ENCODE peak calls at places on chromosomes 7 and 10, in seven cellular contexts. C is HCT116, V is HepG2, P is T47D, J is K562, D is SK-N-SH, T is GM12878. W is an unnamed sample.

GRCh38 chr10:662686-663465 is 26.6 kb downstream of the DIP2C start:
- DNase-seq in D (no peak), T (no peak), V (no peak), P (no peak), C (no peak), J (no peak), W (peak; percentile 35)

GRCh38 chr7:134153493-134154093 is 26.5 kb downstream of the LRGUK start:
- DNase-seq in T (no peak), D (no peak), J (no peak), V (no peak), C (no peak), P (no peak), W (no peak)

GRCh38 chr10:102660891-102661613 is 16.8 kb downstream of the TRIM8 start:
- DNase-seq in D (peak; percentile 91), C (no peak), V (peak; percentile 72), J (peak; percentile 71), T (no peak), P (no peak), W (peak; percentile 62)

GRCh38 chr10:33381897-33382578 is 47.6 kb upstream of the NRP1 start:
- DNase-seq in J (no peak), V (peak; percentile 35), T (no peak), D (peak; percentile 27), P (no peak), C (no peak), W (no peak)

GRCh38 chr7:73918926-73919693 is 58.2 kb downstream of the TMEM270 start:
- DNase-seq in P (no peak), T (no peak), J (peak; percentile 16), D (peak; percentile 73), V (no peak), C (no peak), W (no peak)

GRCh38 chr7:139112741-139113250 is 3.3 kb upstream of the ZC3HAV1 start:
- DNase-seq in T (no peak), P (no peak), J (no peak), C (no peak), D (no peak), V (no peak), W (no peak)

GRCh38 chr10:109819807-109820206 is 103.5 kb downstream of the XPNPEP1 start:
- DNase-seq in J (no peak), D (no peak), T (no peak), V (no peak), C (no peak), P (no peak), W (no peak)

GRCh38 chr10:124378271-124378670 is 40.5 kb downstream of the OAT start:
- DNase-seq in V (no peak), T (no peak), C (no peak), D (no peak), J (no peak), P (no peak), W (no peak)

GRCh38 chr10:91930939-91931338 is 7.4 kb downstream of the BTAF1 start:
- DNase-seq in T (no peak), D (no peak), P (no peak), V (no peak), J (no peak), C (no peak), W (no peak)

GRCh38 chr7:1447551-1448244 is 11.6 kb downstream of the MICALL2 start:
- DNase-seq in V (no peak), C (no peak), J (no peak), P (no peak), D (no peak), T (no peak), W (no peak)

GRCh38 chr7:150368884-150369739 is 490 bp downstream of the REPIN1 start:
- DNase-seq in V (peak; percentile 77), T (no peak), C (peak; percentile 24), J (peak; percentile 43), D (peak; percentile 93), P (peak; percentile 70), W (no peak)

GRCh38 chr7:16711730-16712129 is 41.8 kb upstream of the TSPAN13 start:
- DNase-seq in C (no peak), J (no peak), P (no peak), D (no peak), V (no peak), T (no peak), W (no peak)

GRCh38 chr7:92834661-92835139 is 1.7 kb downstream of the CDK6 start:
- DNase-seq in D (peak; percentile 62), V (no peak), P (no peak), T (no peak), J (peak; percentile 35), C (no peak), W (peak; percentile 80)

GRCh38 chr7:70937424-70937823 is 194.5 kb upstream of the GALNT17 start:
- DNase-seq in T (no peak), C (no peak), P (no peak), V (no peak), D (no peak), J (no peak), W (peak; percentile 7)

GRCh38 chr7:33195264-33195663 is 65.9 kb downstream of the BBS9 start:
- DNase-seq in P (no peak), V (no peak), T (no peak), D (no peak), C (no peak), J (no peak), W (no peak)

GRCh38 chr10:15898046-15898445 is 37.7 kb upstream of the MINDY3 start:
- DNase-seq in C (no peak), V (no peak), T (no peak), J (peak; percentile 21), P (peak; percentile 37), D (peak; percentile 12), W (no peak)

GRCh38 chr10:52864459-52865106 is 92.0 kb upstream of the MBL2 start:
- DNase-seq in V (peak; percentile 64), J (no peak), P (peak; percentile 19), T (no peak), C (no peak), D (no peak), W (no peak)

GRCh38 chr10:119651514-119652327 is 541 bp downstream of the BAG3 start:
- DNase-seq in D (no peak), P (no peak), T (no peak), V (no peak), J (peak; percentile 50), C (no peak), W (peak; percentile 59)

GRCh38 chr7:116525298-116525912 is 569 bp downstream of the CAV1 start:
- DNase-seq in T (no peak), D (peak; percentile 49), C (no peak), V (no peak), P (no peak), J (peak; percentile 45), W (no peak)

GRCh38 chr10:44233561-44234470 is 151.1 kb downstream of the CXCL12 start:
- DNase-seq in J (peak; percentile 35), V (no peak), C (no peak), P (peak; percentile 93), T (no peak), D (no peak), W (peak; percentile 80)

GRCh38 chr7:138661236-138661635 is 39.9 kb downstream of the SVOPL start:
- DNase-seq in C (no peak), T (no peak), J (no peak), V (peak; percentile 45), D (no peak), P (no peak), W (no peak)

GRCh38 chr10:73860050-73860491 is 14.3 kb downstream of the CAMK2G start:
- DNase-seq in J (no peak), C (no peak), T (no peak), P (no peak), D (no peak), V (no peak), W (no peak)

GRCh38 chr10:3287566-3288445 is 115.2 kb upstream of the PITRM1 start:
- DNase-seq in V (no peak), D (no peak), J (no peak), T (no peak), C (peak; percentile 26), P (peak; percentile 76), W (no peak)

GRCh38 chr10:110617455-110618162 is 26.5 kb upstream of the RBM20 start:
- DNase-seq in V (no peak), P (no peak), D (no peak), C (no peak), T (no peak), J (no peak), W (no peak)

GRCh38 chr10:77318739-77319138 is 318.9 kb downstream of the KCNMA1 start:
- DNase-seq in V (no peak), T (no peak), P (peak; percentile 95), C (no peak), D (no peak), J (no peak), W (no peak)

GRCh38 chr7:96547371-96547811 is 162.3 kb downstream of the SEM1 start:
- DNase-seq in J (no peak), T (no peak), P (no peak), V (no peak), D (peak; percentile 14), C (no peak), W (no peak)
- TF ChIP-seq JUND in J (no peak), T (no peak), P (no peak), V (no peak), D (no peak), C (no peak), W (no peak)

DNA sequence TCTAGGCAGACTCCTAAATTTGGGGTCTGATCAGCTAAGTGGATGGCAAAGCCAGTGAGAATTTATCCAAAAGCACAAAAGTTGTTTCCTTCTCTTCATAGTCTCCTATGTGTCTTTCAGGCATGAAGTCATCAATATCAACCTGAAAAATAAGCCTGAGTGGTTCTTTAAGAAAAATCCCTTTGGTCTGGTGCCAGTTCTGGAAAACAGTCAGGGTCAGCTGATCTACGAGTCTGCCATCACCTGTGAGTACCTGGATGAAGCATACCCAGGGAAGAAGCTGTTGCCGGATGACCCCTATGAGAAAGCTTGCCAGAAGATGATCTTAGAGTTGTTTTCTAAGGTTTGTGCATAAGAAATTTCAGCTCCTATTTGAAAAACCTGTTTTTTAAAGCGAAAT is 4.8 kb downstream of the GSTO1 start:
- DNase-seq in V (no peak), C (no peak), P (no peak), D (no peak), J (no peak), T (no peak), W (no peak)
- TF ChIP-seq JUND in V (no peak), C (no peak), P (no peak), D (no peak), J (no peak), T (no peak), W (no peak)

GRCh38 chr7:44965937-44966730 is 12.7 kb downstream of the MYO1G start:
- DNase-seq in D (peak; percentile 24), T (no peak), C (no peak), V (no peak), P (no peak), J (no peak), W (no peak)

GRCh38 chr7:44969049-44969700 is 9.6 kb downstream of the MYO1G start:
- DNase-seq in T (no peak), J (no peak), V (no peak), P (no peak), C (no peak), D (peak; percentile 19), W (no peak)

GRCh38 chr7:44966731-44967538 is 11.9 kb downstream of the MYO1G start:
- DNase-seq in V (no peak), J (peak; percentile 52), T (no peak), P (no peak), C (no peak), D (peak; percentile 32), W (no peak)

GRCh38 chr7:44969701-44970494 is 8.9 kb downstream of the MYO1G start:
- DNase-seq in P (no peak), V (no peak), T (no peak), D (peak; percentile 18), J (no peak), C (no peak), W (no peak)

GRCh38 chr7:44967571-44968446 is 11.0 kb downstream of the MYO1G start:
- DNase-seq in T (no peak), P (no peak), D (peak; percentile 79), J (peak; percentile 62), C (no peak), V (peak; percentile 68), W (no peak)
- TF ChIP-seq JUND in T (no peak), P (no peak), D (no peak), J (no peak), C (no peak), V (no peak), W (no peak)

GRCh38 chr10:132400547-132401151 is 3.6 kb downstream of the PWWP2B start:
- DNase-seq in J (no peak), D (no peak), V (no peak), T (no peak), P (no peak), C (no peak), W (no peak)
- TF ChIP-seq JUND in J (no peak), D (no peak), V (no peak), T (no peak), P (no peak), C (no peak), W (no peak)

W was measured in H1.